ENCODE peak calls at places on chromosomes 5 and 9, in six cellular contexts. B is nucleus accumbens, J is NCI-H1694, P is AML-193, C is NCI-H446 treated with DMSO at 0.1 percent for 48 hours, W is anterior cingulate cortex. D is an unnamed sample.

GRCh38 chr9:110064721-110065252 is 143.2 kb downstream of the C9orf152 start:
- DNase-seq in B (no peak), J (no peak), P (peak; percentile 35), C (no peak), W (no peak), D (no peak)

GRCh38 chr5:28216939-28217360 is 1178.6 kb upstream of the CDH9 start:
- DNase-seq in B (no peak), J (no peak), P (no peak), C (no peak), W (no peak), D (no peak)

GRCh38 chr5:20166496-20166895 is 178.5 kb upstream of the CDH18 start:
- DNase-seq in B (no peak), J (no peak), P (no peak), C (peak; percentile 98), W (no peak), D (no peak)

GRCh38 chr5:142977363-142978051 is 207.3 kb downstream of the ARHGAP26 start:
- DNase-seq in B (no peak), J (no peak), P (peak; percentile 92), C (no peak), W (no peak), D (peak; percentile 65)

GRCh38 chr5:95861221-95861857 is 38.8 kb upstream of the GLRX start:
- DNase-seq in B (no peak), J (no peak), P (peak; percentile 72), C (no peak), W (no peak), D (no peak)

GRCh38 chr9:108015690-108016089 is 526.1 kb upstream of the KLF4 start:
- DNase-seq in B (no peak), J (no peak), P (no peak), C (no peak), W (no peak), D (no peak)

GRCh38 chr9:133377721-133378216 is 1.6 kb downstream of the STKLD1 start:
- DNase-seq in B (no peak), J (peak; percentile 71), P (no peak), C (no peak), W (no peak), D (no peak)

GRCh38 chr5:72556351-72557146 is 49.3 kb upstream of the ZNF366 start:
- DNase-seq in B (no peak), J (peak; percentile 81), P (no peak), C (no peak), W (no peak), D (no peak)

GRCh38 chr5:150694638-150695037 is 6.2 kb downstream of the RBM22 start:
- DNase-seq in B (no peak), J (no peak), P (no peak), C (no peak), W (no peak), D (no peak)

GRCh38 chr9:83012578-83013260 is 50.2 kb downstream of the RASEF start:
- DNase-seq in B (no peak), J (no peak), P (no peak), C (no peak), W (no peak), D (no peak)

GRCh38 chr5:42881416-42882109 is 69.9 kb upstream of the SELENOP start:
- DNase-seq in B (no peak), J (no peak), P (no peak), C (no peak), W (no peak), D (no peak)

GRCh38 chr9:21317956-21318923 is 13.1 kb upstream of the IFNA5 start:
- DNase-seq in B (no peak), J (peak; percentile 13), P (peak; percentile 42), C (peak; percentile 7), W (peak; percentile 13), D (peak; percentile 13)

GRCh38 chr5:108625654-108626053 is 122.0 kb upstream of the FER start:
- DNase-seq in B (no peak), J (no peak), P (no peak), C (no peak), W (no peak), D (no peak)

GRCh38 chr9:121956808-121957207 is 136.3 kb downstream of the TTLL11 start:
- DNase-seq in B (no peak), J (no peak), P (no peak), C (no peak), W (no peak), D (no peak)

GRCh38 chr5:103808464-103809106 is 246.0 kb upstream of the NUDT12 start:
- DNase-seq in B (no peak), J (peak; percentile 44), P (peak; percentile 44), C (peak; percentile 55), W (peak; percentile 36), D (no peak)

GRCh38 chr9:100911273-100911672 is 117.3 kb upstream of the PLPPR1 start:
- DNase-seq in B (no peak), J (no peak), P (no peak), C (no peak), W (no peak), D (no peak)

GRCh38 chr9:79652598-79652997 is 80.8 kb downstream of the TLE4 start:
- DNase-seq in B (no peak), J (no peak), P (no peak), C (no peak), W (no peak), D (no peak)

GRCh38 chr5:3122985-3123762 is 371.7 kb upstream of the IRX2 start:
- DNase-seq in B (no peak), J (no peak), P (no peak), C (no peak), W (no peak), D (no peak)

GRCh38 chr9:88426651-88427050 is 38.4 kb downstream of the SPIN1 start:
- DNase-seq in B (no peak), J (no peak), P (no peak), C (no peak), W (no peak), D (no peak)

GRCh38 chr5:142551242-142552067 is 134.4 kb downstream of the FGF1 start:
- DNase-seq in B (no peak), J (no peak), P (no peak), C (no peak), W (no peak), D (no peak)

GRCh38 chr5:74423383-74423782 is 217.1 kb downstream of the ENC1 start:
- DNase-seq in B (no peak), J (no peak), P (no peak), C (no peak), W (no peak), D (no peak)

GRCh38 chr5:66306844-66307315 is 162.8 kb downstream of the SREK1 start:
- DNase-seq in B (no peak), J (no peak), P (no peak), C (no peak), W (no peak), D (no peak)

GRCh38 chr5:35622974-35623373 is 5.3 kb downstream of the SPEF2 start:
- DNase-seq in B (no peak), J (no peak), P (no peak), C (no peak), W (no peak), D (no peak)

GRCh38 chr5:133220851-133221674 is 169.2 kb downstream of the HSPA4 start:
- DNase-seq in B (no peak), J (no peak), P (no peak), C (no peak), W (no peak), D (no peak)

GRCh38 chr5:109297900-109298299 is 111.9 kb downstream of the PJA2 start:
- DNase-seq in B (no peak), J (no peak), P (no peak), C (no peak), W (no peak), D (no peak)

GRCh38 chr5:28810751-28811136 is 1772.4 kb upstream of the CDH9 start:
- DNase-seq in B (no peak), J (peak; percentile 47), P (no peak), C (no peak), W (no peak), D (no peak)

GRCh38 chr9:119436261-119436660 is 67.0 kb upstream of the BRINP1 start:
- DNase-seq in B (no peak), J (no peak), P (no peak), C (no peak), W (no peak), D (no peak)

GRCh38 chr5:139747583-139748504 is 47.8 kb upstream of the PSD2 start:
- DNase-seq in B (no peak), J (peak; percentile 69), P (no peak), C (peak; percentile 89), W (peak; percentile 52), D (no peak)